ENCODE peak calls at places on chromosomes 2 and 18, in nine cellular contexts. D is lower leg skin, X is mesothelial cell of epicardium, N is endothelial cell of umbilical vein, R is GM06990, T is breast epithelium, C is AG09309, U is psoas muscle, Y is choroid plexus epithelial cell. E is an unnamed sample.

GRCh38 chr2:7018261-7018701 is 101.1 kb downstream of the RNF144A start:
- DNase-seq in D (no peak), X (no peak), N (no peak), R (no peak), T (no peak), C (no peak), U (no peak), Y (no peak), E (no peak)

GRCh38 chr2:112949456-112949855 is 28.4 kb upstream of the IL36G start:
- DNase-seq in D (no peak), X (no peak), N (no peak), R (no peak), T (no peak), C (no peak), U (no peak), Y (no peak), E (no peak)

GRCh38 chr2:19786408-19787058 is 115.2 kb downstream of the TTC32 start:
- DNase-seq in D (peak), X (no peak), N (no peak), R (no peak), T (no peak), C (peak), U (no peak), Y (peak), E (no peak)

GRCh38 chr2:38824906-38825305 is 46.9 kb downstream of the GEMIN6 start:
- DNase-seq in D (no peak), X (no peak), N (no peak), R (no peak), T (no peak), C (no peak), U (no peak), Y (no peak), E (no peak)

GRCh38 chr2:75460630-75461029 is 100.1 kb downstream of the EVA1A start:
- DNase-seq in D (no peak), X (no peak), N (no peak), R (no peak), T (no peak), C (no peak), U (no peak), Y (no peak), E (no peak)

GRCh38 chr18:44601447-44601846 is 79.2 kb upstream of the SETBP1 start:
- DNase-seq in D (no peak), X (no peak), N (peak), R (no peak), T (no peak), C (peak), U (no peak), Y (peak), E (no peak)

GRCh38 chr2:176072292-176072669 is 11.5 kb downstream of the EVX2 start:
- DNase-seq in D (no peak), X (no peak), N (no peak), R (no peak), T (no peak), C (no peak), U (no peak), Y (no peak), E (no peak)

GRCh38 chr2:240956161-240956934 is 42.1 kb upstream of the SNED1 start:
- DNase-seq in D (no peak), X (no peak), N (no peak), R (no peak), T (peak), C (no peak), U (peak), Y (peak), E (no peak)

GRCh38 chr2:20065885-20066602 is 14.6 kb upstream of the LAPTM4A start:
- DNase-seq in D (peak), X (no peak), N (peak), R (no peak), T (peak), C (no peak), U (peak), Y (peak), E (peak)

GRCh38 chr2:158772306-158773078 is 22.6 kb upstream of the DAPL1 start:
- DNase-seq in D (no peak), X (no peak), N (no peak), R (no peak), T (no peak), C (no peak), U (no peak), Y (no peak), E (no peak)

GRCh38 chr18:35507623-35508022 is 9.9 kb upstream of the INO80C start:
- DNase-seq in D (peak), X (no peak), N (no peak), R (no peak), T (no peak), C (no peak), U (no peak), Y (no peak), E (no peak)

GRCh38 chr2:42371621-42372473 is 10.8 kb upstream of the COX7A2L start:
- DNase-seq in D (no peak), X (no peak), N (no peak), R (no peak), T (no peak), C (no peak), U (no peak), Y (peak), E (no peak)

GRCh38 chr18:55096261-55097026 is 137.2 kb upstream of the CCDC68 start:
- DNase-seq in D (no peak), X (no peak), N (peak), R (no peak), T (no peak), C (peak), U (no peak), Y (peak), E (no peak)

GRCh38 chr2:54279385-54279784 is 23.4 kb upstream of the TSPYL6 start:
- DNase-seq in D (no peak), X (no peak), N (no peak), R (no peak), T (no peak), C (no peak), U (no peak), Y (no peak), E (no peak)
- TF ChIP-seq CTCF in D (no peak), X (no peak), N (peak), R (no peak), T (no peak), C (peak), U (peak), Y (peak), E (no peak)

GRCh38 chr18:8948471-8949149 is 153.9 kb upstream of the NDUFV2 start:
- DNase-seq in D (no peak), X (no peak), N (no peak), R (no peak), T (no peak), C (peak), U (no peak), Y (peak), E (no peak)
- TF ChIP-seq CTCF in D (no peak), X (no peak), N (no peak), R (no peak), T (no peak), C (no peak), U (no peak), Y (no peak), E (no peak)

DNA sequence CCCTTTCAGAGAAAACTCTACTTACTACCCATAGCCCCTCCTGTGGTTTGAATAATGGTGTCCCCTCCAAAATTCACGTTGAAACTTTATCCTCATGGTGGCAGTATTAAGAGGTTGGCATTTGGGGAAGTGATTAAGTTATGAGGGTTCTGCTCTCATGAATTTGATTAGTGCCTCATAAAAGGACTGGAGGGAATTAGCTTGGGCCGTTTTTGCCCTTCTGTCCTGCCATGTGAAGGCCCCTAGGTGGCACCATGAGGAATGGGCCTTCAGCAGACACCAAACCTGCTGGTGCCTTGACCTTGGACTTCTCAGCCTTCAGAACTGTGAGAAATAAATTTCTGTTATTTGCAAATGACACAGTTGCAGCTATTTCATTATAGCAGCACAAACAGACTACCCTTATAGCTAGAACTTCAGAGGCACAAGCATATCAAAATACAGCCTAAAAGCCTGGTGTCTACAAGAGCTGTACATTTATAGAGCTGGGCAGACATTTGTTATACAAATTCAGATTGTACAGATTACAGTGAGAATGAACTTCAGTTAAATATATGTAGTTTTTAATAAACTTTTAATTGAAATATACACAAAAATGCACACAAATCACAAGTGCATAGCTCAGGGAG is 2.6 kb upstream of the PTPN2 start:
- DNase-seq in D (no peak), X (no peak), N (no peak), R (no peak), T (no peak), C (no peak), U (no peak), Y (no peak), E (no peak)
- TF ChIP-seq CTCF in D (no peak), X (no peak), N (peak), R (peak), T (no peak), C (peak), U (no peak), Y (peak), E (no peak)

DNA sequence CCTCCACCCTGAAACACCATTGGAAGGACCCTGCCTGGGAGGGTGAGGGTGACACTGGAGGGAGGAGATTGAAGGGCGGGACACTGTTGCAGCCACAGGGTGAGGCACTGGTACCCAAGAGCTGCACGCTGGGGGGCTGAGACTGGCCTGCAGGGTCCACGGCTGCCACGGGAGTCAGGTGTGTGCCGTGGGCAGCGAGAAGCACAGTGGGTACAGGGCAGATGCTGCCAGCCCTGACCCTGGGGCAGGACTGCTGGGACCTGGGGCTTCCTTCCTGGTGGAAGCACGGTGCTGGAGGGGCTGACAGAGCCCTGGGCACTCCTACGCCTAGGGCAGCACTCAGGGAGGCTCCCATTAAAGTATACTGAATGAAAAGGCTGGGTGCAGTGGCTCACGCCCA is 16.6 kb downstream of the CYS1 start:
- DNase-seq in D (no peak), X (no peak), N (no peak), R (no peak), T (no peak), C (no peak), U (no peak), Y (no peak), E (no peak)
- TF ChIP-seq CTCF in D (no peak), X (no peak), N (no peak), R (no peak), T (no peak), C (no peak), U (no peak), Y (no peak), E (no peak)

E was measured in omental fat pad.